ENCODE peak calls at places on chromosomes 7 and 10, in six cellular contexts. K, G, Q, Z, M and R are unnamed samples.

GRCh38 chr7:85023066-85023687 is 163.7 kb downstream of the SEMA3D start:
- DNase-seq in K (peak), G (peak), Q (peak), Z (peak), M (peak), R (peak)

GRCh38 chr10:16649757-16650156 is 128.1 kb upstream of the C1QL3 start:
- DNase-seq in K (no peak), G (no peak), Q (no peak), Z (peak), M (no peak), R (no peak)

GRCh38 chr10:20508921-20509320 is 388.2 kb downstream of the NEBL start:
- DNase-seq in K (no peak), G (no peak), Q (no peak), Z (peak), M (no peak), R (no peak)

GRCh38 chr10:98416989-98417388 is 2.0 kb upstream of the PYROXD2 start:
- DNase-seq in K (no peak), G (no peak), Q (no peak), Z (no peak), M (no peak), R (no peak)

GRCh38 chr10:121167534-121168243 is 316.5 kb downstream of the WDR11 start:
- DNase-seq in K (peak), G (no peak), Q (no peak), Z (no peak), M (no peak), R (no peak)

GRCh38 chr7:47738563-47739166 is 156.8 kb upstream of the TNS3 start:
- DNase-seq in K (no peak), G (no peak), Q (no peak), Z (no peak), M (no peak), R (no peak)

GRCh38 chr7:70093496-70093895 is 495.2 kb downstream of the AUTS2 start:
- DNase-seq in K (no peak), G (peak), Q (peak), Z (peak), M (no peak), R (no peak)

GRCh38 chr10:107708981-107709380 is 544.5 kb upstream of the SORCS1 start:
- DNase-seq in K (no peak), G (no peak), Q (no peak), Z (no peak), M (no peak), R (no peak)

GRCh38 chr7:73521636-73522080 is 435 bp downstream of the BAZ1B start:
- DNase-seq in K (peak), G (peak), Q (peak), Z (no peak), M (no peak), R (no peak)

GRCh38 chr10:132532784-132533560 is 4.6 kb upstream of the INPP5A start:
- DNase-seq in K (no peak), G (no peak), Q (peak), Z (peak), M (peak), R (peak)

GRCh38 chr7:46352335-46352954 is 431.4 kb upstream of the IGFBP3 start:
- DNase-seq in K (no peak), G (peak), Q (peak), Z (peak), M (peak), R (peak)

GRCh38 chr10:97319671-97320479 is 804 bp downstream of the FRAT1 start:
- DNase-seq in K (peak), G (peak), Q (peak), Z (no peak), M (no peak), R (no peak)

GRCh38 chr7:29342761-29343160 is 148.2 kb downstream of the CHN2 start:
- DNase-seq in K (no peak), G (no peak), Q (no peak), Z (no peak), M (peak), R (no peak)

GRCh38 chr7:74625446-74625845 is 32.1 kb upstream of the GTF2I start:
- DNase-seq in K (no peak), G (no peak), Q (peak), Z (peak), M (peak), R (peak)

GRCh38 chr7:112888781-112889180 is 98.6 kb upstream of the TMEM168 start:
- DNase-seq in K (no peak), G (no peak), Q (no peak), Z (no peak), M (no peak), R (no peak)

GRCh38 chr7:75619636-75620035 is 119.1 kb downstream of the HIP1 start:
- DNase-seq in K (no peak), G (no peak), Q (no peak), Z (no peak), M (no peak), R (no peak)

GRCh38 chr7:19404912-19405329 is 259.7 kb upstream of the FERD3L start:
- DNase-seq in K (no peak), G (no peak), Q (peak), Z (peak), M (peak), R (peak)

GRCh38 chr10:100186253-100186780 is 488 bp upstream of the ERLIN1 start:
- DNase-seq in K (peak), G (peak), Q (peak), Z (peak), M (no peak), R (no peak)

GRCh38 chr7:42522227-42522991 is 285.4 kb upstream of the GLI3 start:
- DNase-seq in K (no peak), G (peak), Q (peak), Z (peak), M (no peak), R (peak)

GRCh38 chr10:69619626-69620025 is 10.4 kb upstream of the FAM241B start:
- DNase-seq in K (no peak), G (no peak), Q (no peak), Z (no peak), M (no peak), R (no peak)

GRCh38 chr10:78754269-78755074 is 314.3 kb upstream of the ZMIZ1 start:
- DNase-seq in K (no peak), G (no peak), Q (peak), Z (peak), M (no peak), R (peak)

GRCh38 chr7:6268909-6269306 is 3.5 kb downstream of the CYTH3 start:
- DNase-seq in K (no peak), G (no peak), Q (no peak), Z (no peak), M (no peak), R (no peak)

GRCh38 chr10:89224697-89225443 is 17.8 kb upstream of the CH25H start:
- DNase-seq in K (no peak), G (no peak), Q (peak), Z (no peak), M (no peak), R (no peak)

GRCh38 chr7:11473807-11474424 is 358.1 kb downstream of the THSD7A start:
- DNase-seq in K (no peak), G (no peak), Q (no peak), Z (no peak), M (no peak), R (no peak)

GRCh38 chr10:114623661-114624294 is 34.3 kb downstream of the ABLIM1 start:
- DNase-seq in K (no peak), G (no peak), Q (peak), Z (peak), M (peak), R (peak)

GRCh38 chr7:7122033-7122478 is 60.3 kb upstream of the C1GALT1 start:
- DNase-seq in K (no peak), G (no peak), Q (no peak), Z (peak), M (peak), R (no peak)

GRCh38 chr7:155837126-155837479 is 24.8 kb upstream of the SHH start:
- DNase-seq in K (no peak), G (no peak), Q (no peak), Z (no peak), M (no peak), R (no peak)